ENCODE peak calls at places on chromosomes 5 and 9, in four cellular contexts. M is CD4-positive, alpha-beta T cell; V is glutamatergic neuron; G is BJ. X is an unnamed sample.

GRCh38 chr5:57724836-57725235 is 242.2 kb upstream of the ACTBL2 start:
- DNase-seq in M (no peak), V (no peak), G (peak; percentile 70), X (no peak)

GRCh38 chr5:168057905-168058304 is 233.5 kb upstream of the WWC1 start:
- DNase-seq in M (no peak), V (no peak), G (no peak), X (no peak)

GRCh38 chr5:177450672-177451424 is 4.2 kb downstream of the PRR7 start:
- DNase-seq in M (no peak), V (no peak), G (no peak), X (no peak)

GRCh38 chr5:147093138-147093537 is 141.7 kb upstream of the STK32A start:
- DNase-seq in M (no peak), V (no peak), G (no peak), X (no peak)

GRCh38 chr9:69502671-69503301 is 169.4 kb downstream of the APBA1 start:
- DNase-seq in M (no peak), V (no peak), G (no peak), X (no peak)

GRCh38 chr9:126856326-126856877 is 4.0 kb upstream of the ZBTB34 start:
- DNase-seq in M (no peak), V (no peak), G (no peak), X (no peak)

GRCh38 chr5:78269088-78269703 is 25.3 kb downstream of the AP3B1 start:
- DNase-seq in M (no peak), V (no peak), G (no peak), X (no peak)

GRCh38 chr9:104850771-104851170 is 77.2 kb downstream of the ABCA1 start:
- DNase-seq in M (no peak), V (no peak), G (no peak), X (no peak)

GRCh38 chr5:132500244-132500930 is 9.8 kb upstream of the IRF1 start:
- DNase-seq in M (no peak), V (no peak), G (no peak), X (no peak)

GRCh38 chr5:178116406-178116885 is 3.1 kb downstream of the N4BP3 start:
- DNase-seq in M (peak; percentile 50), V (no peak), G (no peak), X (no peak)

GRCh38 chr5:91438871-91439270 is 55.8 kb upstream of the ARRDC3 start:
- DNase-seq in M (no peak), V (no peak), G (no peak), X (no peak)

GRCh38 chr5:52849544-52849943 is 61.8 kb downstream of the ITGA1 start:
- DNase-seq in M (no peak), V (no peak), G (no peak), X (no peak)

GRCh38 chr5:197892-198489 is 6.7 kb downstream of the LRRC14B start:
- DNase-seq in M (no peak), V (peak; percentile 19), G (no peak), X (no peak)

GRCh38 chr5:76679231-76679630 is 36.7 kb upstream of the F2R start:
- DNase-seq in M (no peak), V (no peak), G (no peak), X (no peak)

GRCh38 chr5:143316844-143317631 is 86.4 kb downstream of the NR3C1 start:
- DNase-seq in M (no peak), V (no peak), G (no peak), X (no peak)

DNA sequence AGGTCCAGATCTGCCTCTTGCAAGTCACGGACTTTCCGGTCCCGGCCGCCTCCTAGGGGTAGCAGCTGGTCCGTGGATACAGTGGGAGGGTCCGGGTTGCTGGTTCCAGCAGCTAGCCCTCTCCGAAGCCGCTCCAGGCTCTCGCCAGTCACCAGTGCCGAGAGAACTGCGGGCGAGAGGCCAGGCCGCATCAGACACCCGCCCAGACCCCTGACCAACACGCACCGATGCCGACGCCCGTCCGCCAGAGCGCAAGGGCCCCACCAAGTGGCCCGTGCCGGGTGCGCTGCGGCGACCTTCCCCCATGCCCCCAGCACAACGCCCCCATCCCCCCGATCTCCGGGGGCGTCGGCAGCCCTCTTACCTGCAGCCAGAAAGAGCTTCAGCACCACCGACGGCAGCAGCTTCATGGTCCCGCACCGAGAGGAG is 470 bp downstream of the HBEGF start:
- DNase-seq in M (no peak), V (peak; percentile 55), G (no peak), X (no peak)
- TF ChIP-seq CTCF in M (no peak), V (no peak), G (peak; percentile 52), X (no peak)

DNA sequence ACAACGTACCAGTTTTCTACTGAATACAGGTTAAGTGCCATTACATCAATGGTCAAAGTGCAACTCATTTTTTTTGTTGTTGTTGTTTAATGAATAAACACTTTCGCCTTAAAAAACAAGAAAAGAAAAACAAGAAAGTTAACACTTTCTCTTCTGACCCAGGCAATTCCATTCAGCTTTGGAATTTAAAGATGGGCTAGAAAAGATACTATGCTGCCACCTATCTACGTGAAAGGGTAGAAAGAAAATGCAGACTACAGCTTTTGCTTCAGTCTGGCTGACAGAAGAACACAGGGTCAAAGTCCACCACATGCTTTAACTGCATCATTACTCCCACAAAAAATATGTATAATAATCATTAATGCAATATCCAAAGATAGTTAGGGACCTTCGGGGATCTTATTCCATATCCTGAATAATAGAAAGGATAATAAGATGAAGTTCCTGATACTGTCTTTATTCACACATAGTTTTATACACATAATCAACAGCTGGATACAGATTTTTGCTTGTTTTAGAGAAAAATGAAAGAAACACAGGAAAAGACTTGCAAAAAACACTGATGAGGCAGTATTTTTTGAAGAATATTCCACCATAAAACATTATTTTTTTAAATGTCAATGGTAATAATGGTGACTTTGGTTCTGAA is 40.4 kb downstream of the ZDHHC21 start:
- DNase-seq in M (no peak), V (no peak), G (no peak), X (no peak)
- TF ChIP-seq CTCF in M (no peak), V (peak; percentile 60), G (peak; percentile 54), X (peak; percentile 81)

GRCh38 chr9:95171596-95171995 is 145.9 kb downstream of the FANCC start:
- DNase-seq in M (no peak), V (no peak), G (no peak), X (no peak)

GRCh38 chr9:95175523-95175922 is 142.0 kb downstream of the FANCC start:
- DNase-seq in M (no peak), V (peak; percentile 38), G (no peak), X (no peak)

GRCh38 chr9:95171001-95171400 is 146.5 kb downstream of the FANCC start:
- DNase-seq in M (no peak), V (no peak), G (no peak), X (no peak)

GRCh38 chr9:95176755-95177319 is 140.7 kb downstream of the FANCC start:
- DNase-seq in M (no peak), V (no peak), G (no peak), X (no peak)

GRCh38 chr9:95174038-95174437 is 143.5 kb downstream of the FANCC start:
- DNase-seq in M (no peak), V (no peak), G (no peak), X (no peak)
- TF ChIP-seq CTCF in M (no peak), V (no peak), G (no peak), X (no peak)

GRCh38 chr9:132182609-132183073 is 20.8 kb downstream of the NTNG2 start:
- DNase-seq in M (no peak), V (peak; percentile 21), G (no peak), X (no peak)
- TF ChIP-seq CTCF in M (no peak), V (peak; percentile 30), G (peak; percentile 20), X (no peak)

DNA sequence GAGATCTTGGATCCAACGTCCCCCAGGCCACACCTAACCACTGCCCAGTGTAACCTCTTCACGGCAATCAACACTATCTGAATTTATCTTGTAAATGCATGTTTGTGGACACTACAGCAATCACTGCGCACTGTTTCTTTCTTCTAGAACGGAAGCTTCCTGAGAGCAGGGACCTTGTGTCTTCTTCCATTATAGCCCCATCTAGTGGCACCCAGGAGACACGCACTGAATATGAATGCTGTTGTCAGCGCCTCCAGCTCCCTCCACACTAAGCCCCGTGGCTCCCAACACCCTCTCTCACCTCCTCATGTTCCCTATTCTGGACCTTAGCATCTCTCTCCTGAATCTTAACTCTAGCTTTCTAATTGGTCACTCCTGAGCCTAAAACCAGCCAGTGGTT is 72.7 kb downstream of the SMIM23 start:
- DNase-seq in M (no peak), V (no peak), G (no peak), X (no peak)
- TF ChIP-seq CTCF in M (peak; percentile 12), V (peak; percentile 59), G (peak; percentile 49), X (peak; percentile 18)

GRCh38 chr9:93994132-93994531 is 39.0 kb upstream of the BARX1 start:
- DNase-seq in M (no peak), V (no peak), G (no peak), X (no peak)

GRCh38 chr9:93992830-93993229 is 37.7 kb upstream of the BARX1 start:
- DNase-seq in M (no peak), V (no peak), G (no peak), X (no peak)

GRCh38 chr9:94002316-94003140 is 47.4 kb upstream of the BARX1 start:
- DNase-seq in M (no peak), V (no peak), G (no peak), X (peak; percentile 23)

GRCh38 chr9:93996367-93996766 is 41.2 kb upstream of the BARX1 start:
- DNase-seq in M (no peak), V (no peak), G (no peak), X (no peak)

DNA sequence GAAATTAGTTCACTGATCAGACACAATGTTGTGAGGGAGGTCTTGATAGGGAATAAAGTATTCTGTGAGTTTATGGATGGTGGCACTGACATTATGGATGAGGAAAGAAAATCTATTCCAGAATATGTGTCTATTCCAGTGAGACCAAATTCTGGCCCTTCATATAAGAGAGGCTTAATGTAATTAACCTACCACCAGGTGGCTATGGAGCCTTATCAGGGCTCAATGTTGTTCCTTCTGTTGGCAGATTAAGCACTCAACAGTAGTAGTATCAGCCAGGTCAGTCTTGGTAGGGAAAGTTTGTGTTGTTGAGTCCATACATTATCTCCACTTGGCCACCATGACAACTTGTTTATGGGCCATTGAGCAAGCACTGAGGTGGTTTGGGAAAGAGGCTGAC is 41.7 kb upstream of the BARX1 start:
- DNase-seq in M (no peak), V (no peak), G (no peak), X (no peak)
- TF ChIP-seq CTCF in M (no peak), V (no peak), G (no peak), X (no peak)

GRCh38 chr9:129481824-129482511 is 138.9 kb downstream of the C9orf50 start:
- DNase-seq in M (no peak), V (no peak), G (no peak), X (no peak)
- TF ChIP-seq CTCF in M (no peak), V (no peak), G (peak; percentile 37), X (peak; percentile 22)